ENCODE peak calls at places on chromosomes 11 and 22, in eight cellular contexts. E is nephron progenitor cell, O is brain microvascular endothelial cell, F is AG09309, H is LNCaP clone FGC, R is astrocyte of the spinal cord, Y is cardiac fibroblast, D is WTC11. T is an unnamed sample.

GRCh38 chr22:43852605-43853327 is 9.5 kb downstream of the SULT4A1 start:
- DNase-seq in F (no peak), H (no peak), D (no peak), E (no peak), O (no peak), Y (no peak), R (no peak), T (no peak)

GRCh38 chr11:71962428-71963038 is 33.7 kb downstream of the RNF121 start:
- DNase-seq in F (peak; percentile 23), H (no peak), Y (peak; percentile 60), E (no peak), D (no peak), O (no peak), R (peak; percentile 53), T (no peak)

GRCh38 chr11:27934830-27935145 is 173.2 kb downstream of the KIF18A start:
- DNase-seq in E (no peak), Y (peak; percentile 97), R (peak; percentile 95), D (no peak), H (no peak), F (peak; percentile 90), O (peak; percentile 96), T (peak; percentile 53)

GRCh38 chr22:37546436-37547248 is 13.6 kb upstream of the CDC42EP1 start:
- DNase-seq in H (no peak), D (peak; percentile 64), R (peak; percentile 87), E (no peak), Y (peak; percentile 84), F (no peak), O (no peak), T (no peak)

GRCh38 chr11:71153005-71153395 is 99.4 kb downstream of the SHANK2 start:
- DNase-seq in H (no peak), F (no peak), E (peak; percentile 37), Y (peak; percentile 2), R (peak; percentile 43), O (no peak), D (peak; percentile 29), T (peak; percentile 24)

GRCh38 chr11:62324738-62325556 is 12.3 kb upstream of the ASRGL1 start:
- DNase-seq in H (peak; percentile 79), O (peak; percentile 27), E (peak; percentile 68), Y (peak; percentile 76), D (peak; percentile 92), R (peak; percentile 9), F (no peak), T (no peak)

GRCh38 chr11:35159111-35159510 is 20.1 kb downstream of the CD44 start:
- DNase-seq in O (no peak), H (no peak), F (no peak), Y (no peak), D (no peak), R (no peak), E (no peak), T (no peak)

GRCh38 chr11:66934971-66935779 is 23.0 kb downstream of the PC start:
- DNase-seq in R (peak; percentile 71), F (peak; percentile 83), H (no peak), D (no peak), Y (peak; percentile 39), E (no peak), O (no peak), T (no peak)

GRCh38 chr11:70353900-70354568 is 44.3 kb upstream of the CTTN start:
- DNase-seq in Y (no peak), R (no peak), O (no peak), E (no peak), D (no peak), F (no peak), H (no peak), T (no peak)

GRCh38 chr11:19910931-19911330 is 198.3 kb downstream of the NAV2 start:
- DNase-seq in E (no peak), D (no peak), F (no peak), H (peak; percentile 66), Y (no peak), R (no peak), O (no peak), T (no peak)

GRCh38 chr22:19800761-19801244 is 40.2 kb downstream of the TBX1 start:
- DNase-seq in H (no peak), O (peak; percentile 24), Y (peak; percentile 14), E (no peak), R (peak; percentile 26), F (no peak), D (peak; percentile 58), T (peak; percentile 24)

GRCh38 chr22:50529416-50530279 is at the start of gene TYMP:
- DNase-seq in D (no peak), O (no peak), R (no peak), E (no peak), Y (no peak), F (no peak), H (no peak), T (peak; percentile 87)

GRCh38 chr22:22671506-22671905 is 27.1 kb downstream of the GGTLC2 start:
- DNase-seq in Y (no peak), D (no peak), H (no peak), F (no peak), O (no peak), R (no peak), E (no peak), T (no peak)

GRCh38 chr11:44785856-44786606 is 59.3 kb downstream of the TSPAN18 start:
- DNase-seq in D (peak; percentile 34), H (no peak), F (no peak), O (no peak), E (no peak), R (no peak), Y (no peak), T (peak; percentile 22)

GRCh38 chr22:11613898-11614755 is 3913.9 kb upstream of the OR11H1 start:
- DNase-seq in O (no peak), D (no peak), R (no peak), H (no peak), Y (no peak), F (no peak), E (no peak), T (no peak)

GRCh38 chr22:39174498-39175120 is 22.1 kb upstream of the CBX7 start:
- DNase-seq in O (peak; percentile 91), H (no peak), R (peak; percentile 91), D (peak; percentile 99), E (peak; percentile 96), F (no peak), Y (peak; percentile 96), T (peak; percentile 86)

GRCh38 chr11:118105657-118106305 is 19.0 kb upstream of the SMIM35 start:
- DNase-seq in O (no peak), D (no peak), Y (no peak), H (no peak), F (no peak), E (no peak), R (no peak), T (no peak)

GRCh38 chr11:79440451-79441158 is at the start of gene TENM4:
- DNase-seq in Y (peak; percentile 73), F (peak; percentile 50), D (peak; percentile 61), R (peak; percentile 90), H (no peak), O (no peak), E (peak; percentile 78), T (no peak)
- TF ChIP-seq CTCF in Y (no peak), F (no peak), D (peak; percentile 10), R (peak; percentile 36), H (peak; percentile 42), O (peak; percentile 19), E (peak; percentile 38), T (no peak)

GRCh38 chr22:41530612-41531421 is 13.5 kb downstream of the POLR3H start:
- DNase-seq in F (no peak), O (no peak), R (no peak), D (no peak), E (no peak), Y (no peak), H (no peak), T (no peak)
- TF ChIP-seq CTCF in F (no peak), O (no peak), R (no peak), D (no peak), E (no peak), Y (no peak), H (no peak), T (no peak)

DNA sequence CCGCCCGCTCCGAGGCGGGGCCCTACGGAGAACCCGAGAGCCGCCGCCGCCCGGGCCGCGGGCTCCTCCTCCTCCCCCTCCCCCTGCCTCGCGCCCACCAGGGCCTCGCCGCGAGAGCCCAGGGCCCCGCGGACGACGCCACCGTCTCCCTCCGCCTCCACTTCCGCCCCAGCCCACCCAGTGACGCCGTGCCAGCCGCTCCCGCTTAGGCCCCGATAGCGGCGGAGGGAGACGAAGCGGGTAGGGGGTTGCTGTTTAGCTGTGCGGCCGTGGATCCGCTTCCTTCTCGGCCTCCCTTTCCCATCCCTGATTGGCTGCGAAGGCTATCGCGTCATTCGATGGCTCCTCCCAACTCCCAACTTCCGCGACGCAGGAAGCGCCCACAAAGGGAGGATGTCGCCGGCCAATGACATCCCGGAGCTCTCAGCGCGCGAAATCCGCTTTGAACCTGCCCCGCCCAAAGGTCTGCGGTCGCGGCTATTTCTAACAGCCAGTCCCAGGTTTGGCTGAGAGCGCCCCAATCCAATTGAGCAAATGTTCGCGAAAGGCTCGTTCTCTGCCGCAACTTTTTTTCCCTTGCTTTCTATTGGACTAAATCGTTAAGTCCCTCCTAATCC is at the start of gene FAM76B:
- DNase-seq in F (peak; percentile 94), O (peak; percentile 97), D (peak; percentile 97), H (peak; percentile 97), Y (peak; percentile 99), E (peak; percentile 94), R (peak; percentile 100), T (peak; percentile 92)
- TF ChIP-seq CTCF in F (no peak), O (no peak), D (no peak), H (no peak), Y (no peak), E (no peak), R (no peak), T (no peak)

GRCh38 chr11:64007160-64007628 is 21.0 kb downstream of the OTUB1 start:
- DNase-seq in F (no peak), Y (peak; percentile 25), O (no peak), R (no peak), H (no peak), D (peak; percentile 49), E (peak; percentile 54), T (peak; percentile 35)

GRCh38 chr11:64006468-64006867 is 20.2 kb downstream of the OTUB1 start:
- DNase-seq in Y (no peak), H (no peak), E (no peak), O (no peak), D (no peak), R (no peak), F (no peak), T (no peak)

GRCh38 chr11:64008283-64008931 is 22.2 kb downstream of the OTUB1 start:
- DNase-seq in F (no peak), D (no peak), E (no peak), O (no peak), R (no peak), H (no peak), Y (no peak), T (no peak)

GRCh38 chr11:64009234-64009633 is 23.0 kb downstream of the OTUB1 start:
- DNase-seq in R (no peak), D (no peak), E (no peak), H (no peak), Y (no peak), F (no peak), O (no peak), T (no peak)

DNA sequence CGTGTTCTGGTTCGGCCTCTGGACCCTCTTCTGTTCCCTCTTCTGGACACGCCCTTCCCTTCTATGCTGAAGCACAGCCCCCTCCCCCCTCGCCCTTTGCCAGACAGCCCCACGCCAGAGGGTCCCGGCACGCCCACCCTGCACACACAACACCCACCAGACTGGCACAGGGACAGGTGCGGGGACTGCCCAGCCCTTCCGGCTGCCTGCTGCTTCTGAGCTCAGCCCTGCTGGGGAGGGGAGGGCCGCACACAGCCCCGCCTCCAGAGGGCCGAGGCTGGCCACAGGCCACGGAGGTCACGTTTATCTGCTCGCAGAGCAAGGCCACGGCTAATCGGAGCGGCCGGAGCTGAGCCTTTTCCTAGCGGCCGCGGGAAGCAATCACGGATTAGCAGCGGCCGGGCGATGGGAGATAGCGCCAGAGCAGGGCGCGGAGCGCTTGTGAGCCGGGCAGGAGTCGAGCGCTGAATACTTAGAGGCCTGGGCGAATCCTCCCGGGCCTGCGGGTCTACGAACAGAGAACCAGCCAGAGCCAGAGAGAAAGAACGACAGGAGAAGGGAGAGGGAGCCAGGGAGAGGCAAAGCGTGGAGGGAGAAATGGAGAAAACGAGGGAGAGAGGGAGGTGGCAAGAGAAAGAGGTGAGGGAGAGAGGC is 21.5 kb downstream of the OTUB1 start:
- DNase-seq in D (peak; percentile 64), H (peak; percentile 70), Y (peak; percentile 38), O (no peak), R (no peak), F (no peak), E (peak; percentile 73), T (peak; percentile 38)
- TF ChIP-seq CTCF in D (no peak), H (no peak), Y (peak; percentile 39), O (peak; percentile 43), R (peak; percentile 13), F (peak; percentile 13), E (peak; percentile 25), T (no peak)

T was measured in Calu3.